ENCODE peak calls at places on chromosomes 4 and X, in ten cellular contexts. T is H1, A is aorta, P is lower lobe of right lung, F is esophagus squamous epithelium, L is pancreas, Y is adrenal gland, U is bronchial epithelial cell, H is brain microvascular endothelial cell, J is stomach. C is an unnamed sample. For H3K36me3, the result is how much of the 10 kb centered on the place peaks cover.

GRCh38 chr4:23368081-23368697 is 521.7 kb downstream of the PPARGC1A start:
- DNase-seq in F (no peak), H (no peak), A (no peak), J (peak), U (peak), Y (peak), T (peak), P (no peak), L (no peak), C (no peak)

GRCh38 chr4:89364559-89364958 is 57.0 kb upstream of the GPRIN3 start:
- DNase-seq in H (no peak), A (no peak), Y (no peak), L (no peak), T (no peak), F (no peak), P (no peak), J (no peak), U (no peak), C (no peak)

GRCh38 chr4:7766086-7766485 is 173.6 kb downstream of the AFAP1 start:
- DNase-seq in P (peak), J (no peak), H (no peak), T (no peak), F (no peak), A (peak), U (no peak), Y (no peak), L (no peak), C (no peak)

GRCh38 chr4:107870916-107871786 is 46.4 kb downstream of the SGMS2 start:
- DNase-seq in U (no peak), A (no peak), F (no peak), H (no peak), Y (no peak), T (no peak), L (no peak), P (no peak), J (no peak), C (no peak)

GRCh38 chr4:100208964-100209363 is 18.7 kb upstream of the DDIT4L start:
- DNase-seq in L (no peak), U (no peak), A (no peak), J (no peak), T (no peak), F (no peak), H (no peak), P (no peak), Y (no peak), C (no peak)

GRCh38 chr4:145934434-145935047 is 4.1 kb downstream of the ZNF827 start:
- DNase-seq in U (no peak), T (no peak), L (no peak), J (no peak), P (no peak), F (no peak), H (no peak), Y (no peak), A (no peak), C (no peak)

GRCh38 chr4:40736910-40737309 is 12.8 kb upstream of the NSUN7 start:
- DNase-seq in P (no peak), J (no peak), H (no peak), U (peak), A (no peak), Y (no peak), F (no peak), T (no peak), L (no peak), C (peak)

GRCh38 chrX:70439016-70439415 is 5.6 kb upstream of the DLG3 start:
- DNase-seq in Y (no peak), H (no peak), J (no peak), P (no peak), T (no peak), U (peak), F (no peak), A (no peak), L (no peak), C (no peak)

DNA sequence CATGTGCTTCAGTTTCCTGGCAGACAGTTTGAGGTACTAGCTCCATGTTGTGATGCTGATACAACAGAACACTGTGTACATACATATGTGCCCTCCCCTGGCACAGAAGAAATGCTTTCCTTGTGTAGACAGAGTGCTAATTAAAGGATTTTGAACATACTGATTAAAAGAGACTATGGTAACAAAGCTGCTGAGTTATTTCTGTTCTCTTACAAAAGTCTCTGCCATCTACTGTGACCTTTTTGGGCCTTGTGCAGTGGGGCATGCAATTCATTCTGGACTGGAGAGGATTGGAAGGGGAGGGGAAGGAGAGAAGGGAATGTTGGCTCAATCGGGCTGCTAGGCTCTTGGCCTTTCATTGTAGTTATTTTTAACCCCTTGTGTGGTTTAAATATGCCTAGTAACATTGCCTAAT is 6.0 kb downstream of the PDLIM5 start:
- DNase-seq in H (no peak), Y (no peak), J (no peak), T (no peak), U (no peak), P (no peak), A (no peak), F (no peak), L (no peak), C (peak)
- H3K36me3 ChIP-seq in H (under half), Y (under half), J (under half), T (under half), U (under half), P (under half), A (under half), F (under half), L (under half), C (under half)

DNA sequence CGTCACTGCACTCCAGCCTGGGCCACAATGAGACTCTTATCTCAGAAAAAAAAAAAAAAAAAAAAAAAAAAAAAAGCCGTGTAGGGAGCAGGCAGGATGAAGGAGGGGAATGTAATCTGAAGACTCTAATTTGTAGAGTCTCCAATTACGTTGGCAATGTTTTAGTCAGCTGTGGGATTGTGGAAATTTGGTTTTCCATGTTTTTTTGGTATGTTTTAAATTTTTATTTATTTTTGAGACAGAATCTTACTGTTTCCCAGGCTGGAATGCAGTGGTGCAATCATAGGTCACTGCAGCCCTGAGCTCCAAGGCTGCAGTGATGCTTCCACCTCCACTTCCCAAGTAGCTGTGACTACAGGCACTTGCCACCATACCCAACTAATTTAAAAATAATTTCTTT is 56.5 kb downstream of the NSD2 start:
- DNase-seq in T (no peak), P (no peak), Y (no peak), J (no peak), L (no peak), F (no peak), U (no peak), H (no peak), A (no peak), C (no peak)
- H3K36me3 ChIP-seq in T (under half), P (under half), Y (under half), J (half or more), L (under half), F (under half), U (under half), H (under half), A (under half), C (half or more)

DNA sequence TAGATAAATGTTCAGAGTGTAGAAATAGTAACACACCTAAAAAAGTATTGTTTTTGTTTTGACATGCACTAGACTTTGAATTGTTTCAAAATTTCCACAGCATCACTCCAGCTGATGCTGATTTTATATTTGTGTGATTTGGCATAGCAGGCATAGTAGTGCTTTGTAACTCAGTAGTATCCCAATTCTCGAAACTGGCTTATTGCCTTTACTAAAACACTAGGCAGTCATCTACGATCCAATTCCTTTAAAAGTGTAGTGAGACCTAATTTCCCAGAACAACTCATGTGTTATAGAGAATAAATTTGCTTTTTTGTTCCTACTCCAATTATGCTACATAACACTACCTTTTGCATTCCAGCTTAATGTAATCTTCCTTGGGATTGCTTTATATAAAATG is 797.7 kb downstream of the ADGRL3 start:
- DNase-seq in H (no peak), J (no peak), Y (no peak), P (no peak), U (no peak), F (no peak), L (no peak), T (no peak), A (no peak), C (no peak)
- H3K36me3 ChIP-seq in H (under half), J (under half), Y (under half), P (under half), U (under half), F (under half), L (under half), T (under half), A (under half), C (under half)

DNA sequence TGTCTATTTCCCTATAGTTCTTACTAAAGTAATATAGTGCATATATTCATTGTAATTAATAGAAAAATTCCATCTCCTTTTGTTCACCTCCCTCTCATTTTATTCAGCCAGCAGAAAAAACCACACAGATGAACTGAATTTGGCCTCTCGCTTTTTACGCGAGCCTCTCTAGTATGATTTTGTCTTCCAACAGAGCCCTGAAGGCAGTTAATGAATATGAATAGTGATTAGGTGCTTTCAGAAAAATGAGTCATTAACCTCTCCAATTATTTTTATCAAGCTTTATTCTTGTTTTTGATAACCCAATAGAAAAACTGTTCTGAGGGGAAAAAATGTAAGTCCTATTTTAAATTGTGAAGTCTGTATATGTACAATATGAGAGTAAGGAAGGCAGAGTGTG is 74.1 kb downstream of the ZAR1 start:
- DNase-seq in Y (no peak), H (no peak), T (no peak), U (no peak), L (no peak), P (no peak), F (no peak), J (no peak), A (no peak), C (no peak)
- H3K36me3 ChIP-seq in Y (under half), H (under half), T (under half), U (under half), L (under half), P (half or more), F (under half), J (half or more), A (under half), C (under half)

GRCh38 chr4:5760246-5760645 is 49.2 kb downstream of the EVC start:
- DNase-seq in T (no peak), P (no peak), A (no peak), F (no peak), U (no peak), J (no peak), L (no peak), H (no peak), Y (no peak), C (no peak)
- H3K36me3 ChIP-seq in T (under half), P (under half), A (under half), F (under half), U (under half), J (half or more), L (under half), H (under half), Y (under half), C (under half)